ENCODE peak calls at places on chromosomes 6 and 20, in eight cellular contexts. I, J, K, G, F, Z, R and D are unnamed samples.

GRCh38 chr6:107489636-107490567 is at the start of gene SOBP:
- DNase-seq in I (no peak), J (peak; percentile 55), K (peak; percentile 85), G (peak; percentile 71), F (peak; percentile 61), Z (peak; percentile 26), R (peak; percentile 32), D (no peak)

GRCh38 chr6:312704-313485 is 20.6 kb downstream of the DUSP22 start:
- DNase-seq in I (no peak), J (no peak), K (no peak), G (peak; percentile 81), F (no peak), Z (no peak), R (no peak), D (no peak)

GRCh38 chr6:169156108-169156821 is 97.4 kb downstream of the THBS2 start:
- DNase-seq in I (no peak), J (no peak), K (no peak), G (no peak), F (no peak), Z (peak; percentile 75), R (peak; percentile 26), D (no peak)

GRCh38 chr6:153947817-153948447 is 91.1 kb upstream of the OPRM1 start:
- DNase-seq in I (no peak), J (no peak), K (no peak), G (peak; percentile 35), F (peak; percentile 11), Z (peak; percentile 61), R (no peak), D (no peak)

GRCh38 chr20:61744691-61745396 is 320.8 kb downstream of the TAF4 start:
- DNase-seq in I (no peak), J (no peak), K (no peak), G (no peak), F (no peak), Z (peak; percentile 63), R (no peak), D (no peak)

GRCh38 chr6:91613481-91613880 is 1026.6 kb upstream of the MAP3K7 start:
- DNase-seq in I (no peak), J (no peak), K (no peak), G (no peak), F (no peak), Z (no peak), R (no peak), D (no peak)

GRCh38 chr20:32052090-32052791 is at the start of gene HCK:
- DNase-seq in I (no peak), J (no peak), K (peak; percentile 67), G (peak; percentile 50), F (peak; percentile 45), Z (no peak), R (peak; percentile 56), D (no peak)

GRCh38 chr6:98977606-98978292 is 30.0 kb upstream of the FBXL4 start:
- DNase-seq in I (no peak), J (no peak), K (no peak), G (no peak), F (no peak), Z (no peak), R (no peak), D (no peak)

GRCh38 chr20:57061058-57061900 is 205.2 kb downstream of the BMP7 start:
- DNase-seq in I (no peak), J (no peak), K (no peak), G (peak; percentile 15), F (peak; percentile 62), Z (peak; percentile 67), R (no peak), D (no peak)

GRCh38 chr6:30615958-30616810 is 859 bp downstream of the PPP1R10 start:
- DNase-seq in I (no peak), J (no peak), K (no peak), G (peak; percentile 72), F (no peak), Z (peak; percentile 45), R (no peak), D (peak; percentile 8)

GRCh38 chr6:157621401-157621800 is 201.6 kb upstream of the SNX9 start:
- DNase-seq in I (no peak), J (no peak), K (no peak), G (no peak), F (peak; percentile 32), Z (no peak), R (no peak), D (no peak)